ENCODE peak calls at places on chromosomes 6 and 20, in seven cellular contexts. R is Peyer's patch, O is fibroblast of lung, S is WERI-Rb-1, B is cardiac fibroblast, M is bronchial epithelial cell, Y is GM13977. K is an unnamed sample.

GRCh38 chr6:36094238-36094637 is 36.1 kb upstream of the MAPK13 start:
- DNase-seq in O (no peak), B (no peak), S (no peak), Y (no peak), M (no peak), R (no peak), K (no peak)

GRCh38 chr20:13022401-13023170 is 13.8 kb downstream of the SPTLC3 start:
- DNase-seq in R (no peak), B (peak), S (no peak), Y (no peak), O (peak), M (peak), K (no peak)

GRCh38 chr20:63325021-63325471 is 32.1 kb downstream of the COL20A1 start:
- DNase-seq in R (no peak), Y (no peak), B (no peak), S (no peak), M (no peak), O (no peak), K (no peak)

GRCh38 chr6:36145495-36145894 is 15.2 kb downstream of the MAPK13 start:
- DNase-seq in R (no peak), O (no peak), S (no peak), Y (no peak), M (no peak), B (no peak), K (no peak)

GRCh38 chr6:6752129-6752528 is 163.6 kb downstream of the LY86 start:
- DNase-seq in O (peak), Y (no peak), B (peak), S (peak), R (no peak), M (no peak), K (no peak)

GRCh38 chr6:7238900-7239589 is 74.0 kb downstream of the SSR1 start:
- DNase-seq in R (peak), S (peak), Y (peak), B (peak), M (peak), O (peak), K (peak)

GRCh38 chr6:51429042-51429712 is 610.5 kb downstream of the TFAP2B start:
- DNase-seq in B (no peak), Y (no peak), R (no peak), S (peak), M (no peak), O (no peak), K (no peak)

GRCh38 chr6:127776320-127776719 is 124.5 kb downstream of the THEMIS start:
- DNase-seq in R (no peak), S (no peak), M (no peak), Y (no peak), B (no peak), O (no peak), K (peak)

GRCh38 chr6:54602591-54602990 is 244.0 kb upstream of the FAM83B start:
- DNase-seq in Y (no peak), S (no peak), R (no peak), M (no peak), O (no peak), B (no peak), K (no peak)

GRCh38 chr6:106562001-106562400 is 67.3 kb downstream of the RTN4IP1 start:
- DNase-seq in R (no peak), O (no peak), M (peak), B (peak), S (no peak), Y (no peak), K (no peak)

GRCh38 chr20:43534791-43535350 is 24.0 kb upstream of the SGK2 start:
- DNase-seq in Y (no peak), O (no peak), B (no peak), M (no peak), R (no peak), S (no peak), K (no peak)

GRCh38 chr20:23164176-23164601 is 78.1 kb upstream of the CD93 start:
- DNase-seq in M (no peak), B (no peak), S (no peak), O (no peak), Y (no peak), R (peak), K (no peak)

GRCh38 chr6:99130897-99131873 is 183.4 kb upstream of the FBXL4 start:
- DNase-seq in R (no peak), S (no peak), Y (no peak), M (no peak), B (no peak), O (no peak), K (no peak)

GRCh38 chr20:15188415-15188814 is 851.0 kb upstream of the FLRT3 start:
- DNase-seq in O (no peak), R (no peak), Y (no peak), S (no peak), M (peak), B (no peak), K (no peak)

GRCh38 chr20:33412484-33412838 is 11.1 kb upstream of the CDK5RAP1 start:
- DNase-seq in R (no peak), M (no peak), B (no peak), O (no peak), Y (no peak), S (no peak), K (no peak)

GRCh38 chr6:37083243-37084138 is 78.0 kb downstream of the FGD2 start:
- DNase-seq in O (peak), R (peak), B (peak), M (peak), Y (no peak), S (no peak), K (no peak)

GRCh38 chr6:33755070-33755869 is 8.6 kb upstream of the IP6K3 start:
- DNase-seq in O (no peak), S (peak), M (no peak), Y (no peak), R (no peak), B (no peak), K (no peak)

GRCh38 chr6:129686941-129687627 is 22.9 kb downstream of the ARHGAP18 start:
- DNase-seq in S (no peak), R (no peak), Y (peak), B (peak), M (peak), O (peak), K (peak)

GRCh38 chr20:62252342-62252966 is 14.1 kb downstream of the OSBPL2 start:
- DNase-seq in M (no peak), Y (no peak), S (no peak), O (no peak), B (peak), R (no peak), K (no peak)

GRCh38 chr6:43247115-43247999 is 4.1 kb downstream of the TTBK1 start:
- DNase-seq in O (peak), B (peak), Y (peak), M (peak), S (peak), R (peak), K (peak)

GRCh38 chr6:16316741-16317251 is 78.4 kb downstream of the GMPR start:
- DNase-seq in M (peak), B (peak), S (peak), O (peak), Y (peak), R (no peak), K (peak)

GRCh38 chr20:52303281-52303950 is 111.8 kb upstream of the ZFP64 start:
- DNase-seq in O (no peak), B (no peak), S (peak), R (no peak), Y (no peak), M (no peak), K (peak)

GRCh38 chr6:89347825-89348224 is 4.7 kb downstream of the UBE2J1 start:
- DNase-seq in B (no peak), O (peak), M (peak), S (no peak), Y (no peak), R (no peak), K (no peak)

GRCh38 chr20:1908191-1908590 is 13.0 kb downstream of the SIRPA start:
- DNase-seq in R (no peak), S (no peak), B (no peak), O (no peak), Y (no peak), M (no peak), K (no peak)

GRCh38 chr20:64139200-64140081 is 24.8 kb upstream of the MYT1 start:
- DNase-seq in B (no peak), Y (no peak), S (no peak), R (no peak), O (no peak), M (no peak), K (no peak)

GRCh38 chr6:102520981-102521380 is 1127.5 kb downstream of the GRIK2 start:
- DNase-seq in O (no peak), S (no peak), Y (no peak), R (no peak), M (no peak), B (no peak), K (no peak)

GRCh38 chr6:20266851-20267608 is 54.8 kb upstream of the MBOAT1 start:
- DNase-seq in M (peak), S (no peak), Y (peak), O (peak), B (no peak), R (no peak), K (peak)

GRCh38 chr20:58647162-58647813 is 3.8 kb upstream of the STX16 start:
- DNase-seq in O (no peak), Y (no peak), S (no peak), M (no peak), R (no peak), B (no peak), K (no peak)

GRCh38 chr6:43860285-43860684 is 90.3 kb downstream of the VEGFA start:
- DNase-seq in Y (no peak), B (no peak), O (peak), M (no peak), S (no peak), R (peak), K (no peak)

GRCh38 chr20:51126337-51126736 is 103.4 kb upstream of the KCNG1 start:
- DNase-seq in R (no peak), M (no peak), O (no peak), S (no peak), Y (no peak), B (no peak), K (no peak)

GRCh38 chr6:20954325-20954724 is 420.1 kb downstream of the CDKAL1 start:
- DNase-seq in O (no peak), M (no peak), B (no peak), S (no peak), Y (no peak), R (no peak), K (no peak)

GRCh38 chr20:57212890-57213276 is 53.6 kb downstream of the BMP7 start:
- DNase-seq in M (no peak), Y (no peak), O (no peak), R (no peak), B (no peak), S (no peak), K (no peak)

GRCh38 chr20:52783769-52784168 is 188.4 kb upstream of the TSHZ2 start:
- DNase-seq in R (no peak), S (peak), O (no peak), Y (no peak), M (peak), B (peak), K (peak)

GRCh38 chr20:59153832-59154231 is 9.8 kb upstream of the ZNF831 start:
- DNase-seq in O (no peak), M (no peak), R (no peak), Y (no peak), S (no peak), B (no peak), K (peak)

GRCh38 chr20:36273414-36274247 is 32.5 kb upstream of the DLGAP4 start:
- DNase-seq in O (peak), Y (peak), M (peak), R (no peak), B (peak), S (peak), K (peak)
- TF ChIP-seq CTCF in O (peak), Y (peak), M (peak), R (no peak), B (peak), S (peak), K (peak)

GRCh38 chr6:71310261-71310660 is 21.6 kb downstream of the OGFRL1 start:
- DNase-seq in B (no peak), R (no peak), M (no peak), Y (no peak), S (peak), O (no peak), K (no peak)
- TF ChIP-seq CTCF in B (no peak), R (no peak), M (no peak), Y (no peak), S (no peak), O (no peak), K (no peak)

DNA sequence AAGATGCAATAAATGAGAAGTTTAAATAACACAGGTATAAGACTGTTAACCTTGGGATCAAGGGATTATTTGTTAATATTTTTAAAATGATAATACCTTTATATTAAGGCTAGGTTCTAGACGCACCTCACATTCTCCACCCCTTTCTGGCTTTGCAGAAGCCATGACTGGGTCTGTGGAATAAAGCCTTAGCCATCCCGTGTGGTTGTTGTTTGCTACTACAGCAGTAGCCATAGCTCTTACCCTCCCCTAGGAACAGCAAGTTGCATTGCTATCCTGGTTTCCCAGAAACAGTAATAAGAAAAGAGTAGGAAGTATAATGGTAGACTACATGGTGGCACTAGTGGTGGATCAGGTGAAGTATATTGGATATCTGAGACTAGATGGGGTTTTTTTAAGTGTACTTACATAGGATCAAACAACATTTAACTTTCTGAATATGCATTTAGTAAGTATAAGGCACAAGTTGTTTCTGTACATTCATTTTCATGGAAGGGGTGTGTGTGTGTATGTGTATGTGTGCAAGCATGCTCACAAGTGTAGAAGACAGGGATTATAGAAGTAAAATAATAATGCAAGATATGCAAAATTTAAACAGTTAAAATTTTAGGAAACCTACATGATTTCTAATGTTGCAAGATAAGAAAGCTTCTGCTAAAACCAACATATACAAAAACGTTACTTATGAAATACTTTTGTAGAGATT is 384.2 kb downstream of the PRKN start:
- DNase-seq in R (no peak), Y (no peak), B (no peak), M (no peak), O (no peak), S (no peak), K (no peak)
- TF ChIP-seq CTCF in R (no peak), Y (no peak), B (no peak), M (no peak), O (no peak), S (peak), K (no peak)

GRCh38 chr6:122187186-122187585 is 212.3 kb upstream of the HSF2 start:
- DNase-seq in S (no peak), O (no peak), B (no peak), M (no peak), Y (no peak), R (no peak), K (no peak)

GRCh38 chr6:122178988-122179387 is 220.5 kb upstream of the HSF2 start:
- DNase-seq in O (no peak), B (no peak), Y (no peak), M (no peak), R (no peak), S (no peak), K (no peak)

GRCh38 chr6:122180132-122180531 is 219.3 kb upstream of the HSF2 start:
- DNase-seq in R (no peak), B (no peak), O (peak), M (no peak), S (peak), Y (no peak), K (no peak)

GRCh38 chr6:122184260-122184934 is 215.1 kb upstream of the HSF2 start:
- DNase-seq in B (peak), M (peak), Y (no peak), O (peak), S (no peak), R (no peak), K (no peak)
- TF ChIP-seq CTCF in B (peak), M (no peak), Y (no peak), O (peak), S (peak), R (peak), K (no peak)

DNA sequence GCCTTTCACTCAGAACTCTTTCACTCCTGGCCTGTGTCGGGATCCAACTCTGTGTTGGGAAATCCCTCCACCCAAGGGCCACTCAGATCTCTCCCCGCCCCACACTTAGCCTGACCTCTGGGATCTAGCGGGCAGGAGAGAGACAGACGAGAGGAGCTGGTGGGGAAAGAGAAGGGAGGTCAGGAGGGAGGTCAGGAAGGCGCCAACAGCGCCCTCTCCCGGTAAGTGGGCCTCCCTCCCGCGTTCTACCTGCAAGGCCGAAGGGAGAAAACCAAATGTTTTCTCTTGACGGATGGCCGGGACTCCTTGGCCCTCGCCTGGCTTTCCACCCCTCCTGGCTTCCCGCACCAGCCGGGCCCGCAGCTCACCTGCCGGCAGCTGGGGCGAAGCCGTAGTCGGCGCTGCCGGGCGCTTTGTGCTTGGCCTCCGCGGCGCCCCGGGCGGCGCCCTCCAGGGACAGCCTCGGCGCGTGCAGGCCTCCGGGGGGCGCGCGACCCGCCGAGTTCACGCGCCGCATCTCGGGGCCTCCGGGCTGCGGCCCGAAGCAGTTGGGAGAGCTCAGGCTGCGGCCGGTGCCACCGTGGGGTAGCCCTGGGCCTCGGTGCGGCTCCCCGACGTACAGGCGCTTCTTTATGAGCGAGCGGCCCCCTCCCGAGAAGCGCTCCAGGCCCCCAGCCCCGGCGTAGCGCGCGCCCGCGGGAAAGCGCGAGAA is 38.2 kb downstream of the C6orf132 start:
- DNase-seq in S (no peak), O (peak), B (peak), Y (peak), M (no peak), R (peak), K (peak)
- TF ChIP-seq CTCF in S (peak), O (peak), B (peak), Y (peak), M (peak), R (peak), K (peak)

GRCh38 chr20:4721719-4722118 is at the start of gene PRND:
- DNase-seq in M (no peak), O (no peak), S (no peak), Y (no peak), B (no peak), R (no peak), K (no peak)

GRCh38 chr20:4722571-4722970 is 862 bp downstream of the PRND start:
- DNase-seq in M (no peak), S (peak), B (no peak), O (no peak), R (no peak), Y (no peak), K (no peak)

GRCh38 chr20:4719190-4719589 is 2.5 kb upstream of the PRND start:
- DNase-seq in B (no peak), M (no peak), S (no peak), O (no peak), R (no peak), Y (no peak), K (no peak)

GRCh38 chr20:4720977-4721349 is 746 bp upstream of the PRND start:
- DNase-seq in B (no peak), M (no peak), Y (no peak), O (no peak), S (no peak), R (no peak), K (no peak)

GRCh38 chr20:4720121-4720976 is 1.4 kb upstream of the PRND start:
- DNase-seq in S (peak), R (peak), M (peak), O (peak), B (peak), Y (peak), K (peak)
- TF ChIP-seq CTCF in S (peak), R (peak), M (peak), O (peak), B (peak), Y (peak), K (peak)

GRCh38 chr20:6644818-6645620 is 122.5 kb upstream of the BMP2 start:
- DNase-seq in O (no peak), M (no peak), S (no peak), R (no peak), Y (no peak), B (no peak), K (no peak)
- TF ChIP-seq CTCF in O (no peak), M (no peak), S (no peak), R (no peak), Y (no peak), B (no peak), K (no peak)

DNA sequence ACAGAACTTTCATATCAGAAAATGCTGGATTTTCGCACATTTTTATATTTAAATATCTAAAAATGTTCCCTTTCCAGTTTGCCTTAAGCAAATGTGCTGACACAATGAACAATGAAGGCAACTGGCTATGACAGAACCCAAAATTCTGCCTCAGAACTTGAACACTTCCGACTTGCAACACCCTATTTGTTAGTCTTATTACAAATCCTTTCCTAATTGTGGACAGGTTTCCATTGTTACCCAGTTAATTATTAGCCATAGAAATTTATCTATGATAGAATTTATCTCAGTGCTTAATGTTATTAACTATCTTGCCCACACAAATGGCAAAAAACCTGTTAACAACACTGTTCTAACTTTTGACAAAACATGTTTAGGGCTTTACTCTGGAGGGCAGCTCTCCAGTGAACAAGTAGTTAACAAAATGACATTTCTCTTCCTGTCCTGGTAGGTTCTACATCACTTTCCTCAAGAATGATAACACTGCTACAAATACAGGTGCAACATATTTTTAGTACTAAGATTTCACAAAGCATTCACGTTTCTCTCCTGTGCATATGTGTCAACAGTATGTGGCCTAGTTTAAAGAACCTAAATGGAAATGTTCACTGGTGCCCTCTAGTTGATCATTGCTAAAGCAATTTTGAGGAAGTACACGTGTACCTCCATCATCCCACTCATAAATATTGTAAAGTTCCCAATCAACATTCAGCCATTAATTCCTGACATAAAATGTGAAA is 58.4 kb downstream of the HIVEP2 start:
- DNase-seq in O (peak), S (no peak), M (peak), B (peak), Y (no peak), R (no peak), K (no peak)
- TF ChIP-seq CTCF in O (no peak), S (peak), M (peak), B (peak), Y (peak), R (peak), K (peak)

GRCh38 chr20:17611540-17612286 is 41.8 kb downstream of the DSTN start:
- DNase-seq in O (peak), S (peak), Y (peak), R (peak), M (peak), B (no peak), K (peak)
- TF ChIP-seq CTCF in O (no peak), S (peak), Y (peak), R (no peak), M (peak), B (peak), K (peak)